ENCODE peak calls at places on chromosomes 2 and 18, in six cellular contexts. K, V, Z, W, Q and T are unnamed samples.

GRCh38 chr18:8978394-8978793 is 124.1 kb upstream of the NDUFV2 start:
- DNase-seq in K (no peak), V (no peak), Z (no peak), W (no peak), Q (no peak), T (no peak)

GRCh38 chr2:201579536-201579935 is 63.8 kb downstream of the TMEM237 start:
- DNase-seq in K (peak), V (no peak), Z (peak), W (no peak), Q (no peak), T (no peak)

GRCh38 chr2:4981802-4982409 is 710.3 kb upstream of the SOX11 start:
- DNase-seq in K (no peak), V (no peak), Z (no peak), W (no peak), Q (no peak), T (no peak)

GRCh38 chr2:127874378-127875271 is 11.1 kb downstream of the AMMECR1L start:
- DNase-seq in K (no peak), V (no peak), Z (no peak), W (no peak), Q (no peak), T (no peak)

GRCh38 chr18:36630917-36631316 is 197.9 kb downstream of the TPGS2 start:
- DNase-seq in K (no peak), V (no peak), Z (no peak), W (no peak), Q (peak), T (no peak)

GRCh38 chr2:6139916-6140315 is 447.7 kb downstream of the SOX11 start:
- DNase-seq in K (no peak), V (no peak), Z (no peak), W (no peak), Q (no peak), T (no peak)

GRCh38 chr2:219099319-219099718 is 38.6 kb upstream of the IHH start:
- DNase-seq in K (no peak), V (no peak), Z (peak), W (no peak), Q (no peak), T (no peak)

GRCh38 chr2:144939590-144939989 is 419.7 kb upstream of the ZEB2 start:
- DNase-seq in K (no peak), V (no peak), Z (no peak), W (no peak), Q (no peak), T (no peak)

GRCh38 chr2:40740419-40740818 is 288.5 kb upstream of the SLC8A1 start:
- DNase-seq in K (no peak), V (no peak), Z (no peak), W (no peak), Q (no peak), T (no peak)

GRCh38 chr18:73842795-73843394 is 304.7 kb downstream of the FBXO15 start:
- DNase-seq in K (peak), V (peak), Z (peak), W (peak), Q (peak), T (no peak)

GRCh38 chr18:36814994-36815393 is 13.8 kb downstream of the TPGS2 start:
- DNase-seq in K (no peak), V (no peak), Z (no peak), W (no peak), Q (no peak), T (no peak)

GRCh38 chr2:54657664-54658083 is 65.8 kb upstream of the EML6 start:
- DNase-seq in K (peak), V (peak), Z (peak), W (peak), Q (no peak), T (peak)

GRCh38 chr2:206562375-206562774 is 79.9 kb upstream of the FAM237A start:
- DNase-seq in K (no peak), V (peak), Z (peak), W (no peak), Q (no peak), T (no peak)

GRCh38 chr2:161486111-161486510 is 70.0 kb downstream of the TBR1 start:
- DNase-seq in K (no peak), V (no peak), Z (peak), W (no peak), Q (no peak), T (no peak)

GRCh38 chr18:80023173-80023572 is 11.1 kb upstream of the RBFA start:
- DNase-seq in K (no peak), V (peak), Z (no peak), W (no peak), Q (no peak), T (no peak)
- TF ChIP-seq CTCF in K (peak), V (peak), Z (no peak), W (peak), Q (no peak), T (no peak)

DNA sequence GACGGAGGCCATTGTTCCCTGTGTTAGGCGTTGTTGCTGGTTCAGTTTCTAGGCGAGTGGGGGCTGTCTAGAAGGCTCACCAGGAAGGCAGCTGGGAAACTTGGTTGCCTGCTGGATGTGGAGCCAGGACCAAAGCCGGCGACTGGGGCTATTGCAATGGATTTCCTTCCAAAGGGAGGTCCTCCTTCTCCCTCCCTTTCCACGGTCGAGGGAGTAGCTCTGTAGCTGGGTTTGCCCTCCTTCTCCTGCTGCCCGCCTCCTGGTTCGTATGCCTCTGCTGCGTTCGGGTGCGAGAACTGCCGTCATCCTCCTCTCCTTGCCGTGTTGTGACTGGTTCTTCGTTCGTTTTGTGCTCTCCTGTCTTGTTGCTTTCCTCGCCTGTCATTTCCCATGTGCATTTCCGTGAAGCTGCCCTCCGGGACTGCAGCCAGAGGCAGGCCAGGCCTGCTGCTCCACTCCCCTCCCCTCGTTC is 203.4 kb downstream of the NEDD4L start:
- DNase-seq in K (peak), V (no peak), Z (peak), W (no peak), Q (peak), T (no peak)
- H3K4me3 ChIP-seq in K (no peak), V (no peak), Z (no peak), W (no peak), Q (peak), T (peak)

DNA sequence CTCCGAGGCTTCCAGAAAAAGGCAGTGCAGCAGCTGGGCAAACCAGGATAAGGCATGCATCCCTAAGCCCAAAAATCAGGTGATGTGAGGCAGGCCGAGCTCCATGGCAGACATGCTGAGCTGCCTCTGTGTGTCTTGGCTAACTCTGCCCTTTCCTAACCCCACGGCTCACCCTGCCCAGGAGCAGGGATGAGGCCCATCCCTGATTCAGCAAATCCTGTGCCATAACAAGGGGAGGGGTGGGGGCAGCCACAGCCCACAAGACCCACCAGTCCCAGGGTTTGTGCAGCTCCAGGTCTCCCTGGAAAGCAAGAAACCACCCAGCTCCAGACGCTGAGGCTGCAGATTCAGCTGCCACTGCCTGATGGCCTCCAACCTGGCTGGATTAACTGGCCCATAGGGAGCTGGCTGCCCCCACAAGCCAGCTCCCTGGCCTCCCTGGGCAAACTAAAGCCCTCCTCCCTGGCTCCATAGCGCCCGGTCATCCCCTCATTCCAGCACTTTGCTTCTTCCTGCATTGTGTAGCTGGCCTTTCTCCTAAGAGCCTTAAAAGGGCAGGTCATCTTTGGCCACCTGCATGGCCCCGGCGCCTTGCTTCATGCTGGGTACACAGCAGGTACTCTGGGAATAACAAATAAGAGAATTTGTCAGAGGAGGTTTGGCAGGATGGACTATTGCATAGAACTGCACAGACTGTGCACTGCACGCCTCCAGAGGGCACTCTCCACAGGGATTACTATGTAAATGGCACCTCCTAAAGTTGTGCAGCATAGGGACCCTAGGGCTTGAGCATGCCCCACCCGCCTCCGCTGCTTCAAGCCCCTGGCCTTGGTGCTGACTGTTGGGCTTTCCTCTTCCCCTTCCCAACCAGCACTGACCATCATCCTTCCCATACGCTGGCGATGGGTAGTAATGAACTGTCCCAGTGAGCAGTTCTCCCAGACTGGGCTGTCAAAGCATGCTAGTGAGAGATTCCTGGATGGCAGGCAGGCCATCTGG is 10.7 kb downstream of the STEAP3 start:
- DNase-seq in K (peak), V (peak), Z (peak), W (no peak), Q (no peak), T (no peak)
- TF ChIP-seq CTCF in K (peak), V (peak), Z (peak), W (peak), Q (peak), T (no peak)

DNA sequence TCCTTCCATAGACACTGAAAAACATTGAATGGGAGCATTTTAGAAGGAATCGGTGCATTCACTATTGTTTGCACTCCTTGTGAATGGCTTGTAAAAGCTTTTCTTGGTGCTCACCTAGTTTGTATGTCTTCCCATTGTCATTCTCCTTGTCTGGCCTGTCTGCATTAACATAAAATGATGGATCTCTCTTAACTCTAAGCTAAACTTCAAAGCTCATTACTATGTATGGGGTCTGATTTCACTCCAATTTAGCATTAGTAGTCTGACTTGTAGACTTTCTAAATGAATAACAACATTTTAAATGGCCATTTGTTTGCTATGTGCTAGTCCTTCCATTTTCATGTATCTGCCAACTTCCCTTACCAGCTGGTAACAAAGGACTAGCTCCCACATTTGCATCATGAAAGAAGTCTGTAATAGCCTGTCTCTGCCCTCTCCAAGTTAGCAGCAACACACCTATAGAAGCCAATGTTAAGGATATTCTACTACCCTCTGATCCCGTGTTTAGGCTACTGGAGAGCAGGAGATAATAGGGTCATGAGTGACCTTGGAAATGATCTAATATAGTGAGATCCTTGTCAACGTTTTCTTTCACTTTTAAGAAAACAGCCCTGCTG is 324.1 kb upstream of the RGPD4 start:
- DNase-seq in K (no peak), V (no peak), Z (no peak), W (no peak), Q (no peak), T (no peak)
- H3K4me3 ChIP-seq in K (no peak), V (no peak), Z (no peak), W (no peak), Q (no peak), T (no peak)

GRCh38 chr18:3652380-3653262 is 202.6 kb downstream of the TGIF1 start:
- DNase-seq in K (peak), V (peak), Z (peak), W (peak), Q (peak), T (peak)
- TF ChIP-seq CTCF in K (peak), V (no peak), Z (peak), W (no peak), Q (no peak), T (no peak)